ENCODE peak calls at places on chromosomes 12 and 14, in six cellular contexts. One of them, this sample, is unnamed.

GRCh38 chr14:95156765-95157194 is 549 bp downstream of the DICER1 start:
- DNase-seq in GOT3: no peak
- DNase-seq in Peyer's patch: peak; percentile 65
- DNase-seq in Karpas-422: peak; percentile 79
- DNase-seq in HT1080: peak; percentile 10
- DNase-seq in NCI-H146: peak; percentile 46
- DNase-seq in this sample: peak; percentile 16

GRCh38 chr12:85688837-85689236 is 147.4 kb downstream of the RASSF9 start:
- DNase-seq in NCI-H146: no peak
- DNase-seq in HT1080: no peak
- DNase-seq in Peyer's patch: no peak
- DNase-seq in GOT3: no peak
- DNase-seq in Karpas-422: no peak
- DNase-seq in this sample: no peak

GRCh38 chr14:100885196-100886030 is 18.1 kb downstream of the RTL1 start:
- DNase-seq in Peyer's patch: no peak
- DNase-seq in HT1080: no peak
- DNase-seq in NCI-H146: no peak
- DNase-seq in Karpas-422: no peak
- DNase-seq in GOT3: no peak
- DNase-seq in this sample: no peak

GRCh38 chr14:61872452-61872851 is 110.2 kb downstream of the SNAPC1 start:
- DNase-seq in NCI-H146: no peak
- DNase-seq in Karpas-422: peak; percentile 78
- DNase-seq in HT1080: no peak
- DNase-seq in GOT3: no peak
- DNase-seq in Peyer's patch: no peak
- DNase-seq in this sample: no peak

GRCh38 chr14:44771495-44771894 is 190.3 kb downstream of the KLHL28 start:
- DNase-seq in HT1080: no peak
- DNase-seq in GOT3: no peak
- DNase-seq in NCI-H146: no peak
- DNase-seq in Karpas-422: no peak
- DNase-seq in Peyer's patch: no peak
- DNase-seq in this sample: no peak

GRCh38 chr14:29925106-29925722 is 2.4 kb downstream of the PRKD1 start:
- DNase-seq in Peyer's patch: no peak
- DNase-seq in HT1080: peak; percentile 37
- DNase-seq in Karpas-422: no peak
- DNase-seq in GOT3: no peak
- DNase-seq in NCI-H146: peak; percentile 4
- DNase-seq in this sample: no peak

GRCh38 chr14:86022031-86022629 is 492.2 kb downstream of the FLRT2 start:
- DNase-seq in HT1080: peak; percentile 24
- DNase-seq in Peyer's patch: no peak
- DNase-seq in Karpas-422: no peak
- DNase-seq in NCI-H146: no peak
- DNase-seq in GOT3: no peak
- DNase-seq in this sample: no peak

GRCh38 chr12:124704619-124705018 is 137.2 kb upstream of the NCOR2 start:
- DNase-seq in NCI-H146: peak; percentile 68
- DNase-seq in HT1080: no peak
- DNase-seq in Peyer's patch: no peak
- DNase-seq in GOT3: no peak
- DNase-seq in Karpas-422: no peak
- DNase-seq in this sample: no peak

GRCh38 chr12:93979189-93979588 is 169.2 kb upstream of the PLXNC1 start:
- DNase-seq in NCI-H146: peak; percentile 50
- DNase-seq in Karpas-422: peak; percentile 72
- DNase-seq in GOT3: no peak
- DNase-seq in HT1080: no peak
- DNase-seq in Peyer's patch: peak; percentile 53
- DNase-seq in this sample: no peak

GRCh38 chr12:481422-481821 is 21.7 kb downstream of the B4GALNT3 start:
- DNase-seq in GOT3: no peak
- DNase-seq in Karpas-422: no peak
- DNase-seq in NCI-H146: peak; percentile 86
- DNase-seq in HT1080: peak; percentile 17
- DNase-seq in Peyer's patch: no peak
- DNase-seq in this sample: no peak

GRCh38 chr12:111506260-111506659 is 92.9 kb downstream of the ATXN2 start:
- DNase-seq in Karpas-422: no peak
- DNase-seq in NCI-H146: no peak
- DNase-seq in GOT3: no peak
- DNase-seq in HT1080: no peak
- DNase-seq in Peyer's patch: no peak
- DNase-seq in this sample: no peak

GRCh38 chr14:51609987-51610283 is 41.8 kb upstream of the FRMD6 start:
- DNase-seq in Karpas-422: no peak
- DNase-seq in GOT3: no peak
- DNase-seq in NCI-H146: no peak
- DNase-seq in HT1080: peak; percentile 90
- DNase-seq in Peyer's patch: no peak
- DNase-seq in this sample: no peak

GRCh38 chr14:56342419-56342901 is 224.2 kb downstream of the PELI2 start:
- DNase-seq in HT1080: no peak
- DNase-seq in Peyer's patch: no peak
- DNase-seq in Karpas-422: no peak
- DNase-seq in GOT3: no peak
- DNase-seq in NCI-H146: no peak
- DNase-seq in this sample: no peak

GRCh38 chr12:77940011-77940423 is 109.3 kb downstream of the NAV3 start:
- DNase-seq in GOT3: no peak
- DNase-seq in NCI-H146: no peak
- DNase-seq in HT1080: peak; percentile 96
- DNase-seq in Karpas-422: no peak
- DNase-seq in Peyer's patch: no peak
- DNase-seq in this sample: no peak

GRCh38 chr12:60020068-60020467 is 424.2 kb downstream of the SLC16A7 start:
- DNase-seq in GOT3: no peak
- DNase-seq in Karpas-422: no peak
- DNase-seq in NCI-H146: no peak
- DNase-seq in Peyer's patch: no peak
- DNase-seq in HT1080: no peak
- DNase-seq in this sample: no peak

GRCh38 chr14:20454645-20455354 is at the start of the genes APEX1 and OSGEP:
- DNase-seq in HT1080: peak; percentile 98
- DNase-seq in NCI-H146: peak; percentile 99
- DNase-seq in Peyer's patch: peak; percentile 99
- DNase-seq in GOT3: peak; percentile 74
- DNase-seq in Karpas-422: peak; percentile 100
- DNase-seq in this sample: peak; percentile 94

This sample was measured in T-helper 9 cell.